ENCODE peak calls at places on chromosomes 4 and X, in ten cellular contexts. W is A172; Z is Calu3; C is A549; G is PC-3; H is cardiac fibroblast; N is right atrium auricular region; B is stimulated activated CD8-positive, alpha-beta memory T cell treated with anti-CD3 and anti-CD28 coated beads, Interleukin-12 subunit alpha, Interleukin-12 subunit beta, amount 100 ng/mL, for 4 hours; P is Caki2; X is endothelial cell. S is an unnamed sample.

GRCh38 chr4:10697071-10697470 is 12.5 kb upstream of the CLNK start:
- DNase-seq in B (no peak), H (no peak), C (no peak), X (no peak), N (no peak), Z (no peak), P (no peak), W (no peak), G (no peak), S (peak)

GRCh38 chrX:139832728-139833309 is 100.0 kb downstream of the ATP11C start:
- DNase-seq in G (peak), H (no peak), B (no peak), P (no peak), Z (no peak), C (no peak), X (no peak), N (no peak), W (no peak), S (no peak)

GRCh38 chr4:65502151-65502691 is 168.1 kb downstream of the EPHA5 start:
- DNase-seq in N (no peak), W (peak), B (no peak), G (peak), P (peak), X (no peak), H (peak), C (peak), Z (no peak), S (no peak)

GRCh38 chrX:72487661-72488060 is 85.0 kb downstream of the HDAC8 start:
- DNase-seq in Z (no peak), C (no peak), G (no peak), X (no peak), B (no peak), P (no peak), N (no peak), H (no peak), W (no peak), S (no peak)

GRCh38 chr4:7045961-7046921 is 3.1 kb downstream of the TADA2B start:
- DNase-seq in G (peak), Z (no peak), W (no peak), N (no peak), H (no peak), B (no peak), X (no peak), C (no peak), P (peak), S (no peak)

GRCh38 chr4:42895452-42895851 is 2.9 kb downstream of the GRXCR1 start:
- DNase-seq in Z (no peak), C (no peak), W (no peak), X (no peak), N (no peak), B (no peak), G (no peak), H (no peak), P (no peak), S (no peak)

GRCh38 chr4:147550626-147551250 is 66.5 kb upstream of the TMEM184C start:
- DNase-seq in W (peak), B (no peak), H (peak), G (no peak), P (no peak), X (no peak), C (no peak), Z (no peak), N (no peak), S (no peak)

GRCh38 chrX:40174594-40175415 is 77.0 kb upstream of the BCOR start:
- DNase-seq in P (no peak), X (peak), G (peak), C (peak), B (peak), H (peak), W (no peak), N (no peak), Z (no peak), S (no peak)

GRCh38 chrX:150184487-150184886 is 178.6 kb upstream of the MAMLD1 start:
- DNase-seq in G (peak), H (peak), X (no peak), W (peak), Z (peak), C (peak), B (no peak), N (no peak), P (no peak), S (no peak)

GRCh38 chr4:168751263-168752225 is 254.7 kb downstream of the PALLD start:
- DNase-seq in H (peak), N (no peak), C (no peak), G (no peak), X (no peak), W (no peak), B (no peak), P (no peak), Z (no peak), S (no peak)

GRCh38 chr4:106063009-106063408 is 167.7 kb downstream of the NPNT start:
- DNase-seq in X (no peak), W (peak), G (peak), N (no peak), H (peak), B (no peak), P (peak), Z (no peak), C (no peak), S (no peak)

GRCh38 chr4:173334085-173334890 is at the start of gene HMGB2:
- DNase-seq in H (peak), X (peak), W (peak), G (peak), B (peak), C (peak), N (peak), P (peak), Z (peak), S (peak)

GRCh38 chr4:160319221-160319867 is 1216.5 kb downstream of the RAPGEF2 start:
- DNase-seq in C (peak), B (no peak), H (no peak), G (peak), P (peak), X (no peak), W (peak), Z (peak), N (no peak), S (no peak)

GRCh38 chr4:122798101-122798500 is 28.5 kb upstream of the FGF2 start:
- DNase-seq in X (no peak), P (peak), W (peak), H (peak), G (no peak), Z (peak), B (no peak), N (peak), C (peak), S (no peak)

GRCh38 chr4:113278324-113278934 is 229.0 kb downstream of the ANK2 start:
- DNase-seq in C (peak), X (peak), G (peak), H (peak), Z (peak), P (peak), W (peak), B (peak), N (peak), S (peak)

GRCh38 chr4:169604131-169604900 is 8.1 kb downstream of the NEK1 start:
- DNase-seq in G (peak), B (no peak), N (no peak), H (peak), W (peak), C (peak), Z (no peak), X (no peak), P (peak), S (no peak)

GRCh38 chrX:123173833-123174232 is 10.2 kb upstream of the GRIA3 start:
- DNase-seq in N (no peak), B (no peak), G (peak), C (peak), P (no peak), H (peak), X (no peak), W (no peak), Z (no peak), S (no peak)

GRCh38 chr4:151226004-151226932 is 50.7 kb upstream of the PRSS48 start:
- DNase-seq in N (no peak), P (peak), G (peak), W (peak), C (no peak), B (no peak), H (peak), X (no peak), Z (no peak), S (no peak)

GRCh38 chr4:113566015-113566795 is 195.3 kb downstream of the CAMK2D start:
- DNase-seq in G (no peak), W (no peak), X (no peak), B (no peak), P (no peak), H (no peak), C (no peak), Z (no peak), N (no peak), S (no peak)

GRCh38 chr4:3872834-3873313 is 106.7 kb downstream of the ADRA2C start:
- DNase-seq in P (no peak), N (no peak), W (no peak), G (no peak), B (no peak), X (no peak), C (no peak), H (no peak), Z (no peak), S (no peak)

GRCh38 chr4:1038948-1039492 is 27.6 kb downstream of the FGFRL1 start:
- DNase-seq in W (no peak), C (no peak), P (no peak), N (no peak), H (no peak), B (no peak), G (no peak), Z (no peak), X (no peak), S (no peak)

GRCh38 chrX:65581661-65582339 is 47.2 kb upstream of the LAS1L start:
- DNase-seq in B (no peak), X (peak), C (peak), N (peak), G (peak), P (peak), Z (peak), H (peak), W (peak), S (no peak)

GRCh38 chrX:16223385-16223784 is 56.1 kb downstream of the MAGEB17 start:
- DNase-seq in X (no peak), Z (no peak), W (no peak), P (no peak), G (no peak), B (no peak), N (no peak), C (no peak), H (no peak), S (no peak)

GRCh38 chr4:74531952-74532794 is 87.2 kb downstream of the AREG start:
- DNase-seq in N (no peak), G (peak), W (peak), H (peak), P (peak), Z (peak), C (peak), B (no peak), X (peak), S (no peak)

GRCh38 chr4:141643557-141643956 is 7.2 kb downstream of the IL15 start:
- DNase-seq in B (no peak), N (no peak), H (peak), G (peak), P (peak), Z (no peak), C (peak), W (peak), X (no peak), S (no peak)

GRCh38 chr4:89160806-89161205 is 49.5 kb downstream of the TIGD2 start:
- DNase-seq in X (no peak), B (no peak), N (no peak), P (no peak), G (no peak), H (no peak), Z (no peak), W (no peak), C (no peak), S (no peak)